ENCODE peak calls at places on chromosomes 12 and 14, in four cellular contexts. J is WTC11, U is K562, R is progenitor cell of endocrine pancreas. W is an unnamed sample.

GRCh38 chr12:79690606-79691298 is at the start of gene PAWR:
- DNase-seq in U (no peak), J (peak; percentile 90), R (peak; percentile 85), W (peak; percentile 64)

GRCh38 chr14:24395609-24396580 is 2.9 kb upstream of the NYNRIN start:
- DNase-seq in R (no peak), J (no peak), U (no peak), W (no peak)

GRCh38 chr14:100849432-100849831 is 23.5 kb downstream of the MEG3 start:
- DNase-seq in U (no peak), R (no peak), J (no peak), W (peak; percentile 68)

GRCh38 chr12:70383484-70383883 is 17.4 kb downstream of the KCNMB4 start:
- DNase-seq in R (no peak), J (no peak), U (no peak), W (no peak)

GRCh38 chr12:57754411-57755193 is at the start of gene MARCHF9:
- DNase-seq in R (no peak), J (peak; percentile 77), U (peak; percentile 88), W (peak; percentile 82)

GRCh38 chr12:98883231-98883630 is 238.1 kb downstream of the APAF1 start:
- DNase-seq in R (no peak), U (no peak), J (no peak), W (no peak)

GRCh38 chr12:112992541-112993398 is 14.5 kb downstream of the OAS2 start:
- DNase-seq in U (peak; percentile 84), R (peak; percentile 15), J (peak; percentile 83), W (peak; percentile 80)

GRCh38 chr12:51683763-51684357 is 92.8 kb downstream of the SCN8A start:
- DNase-seq in J (no peak), U (no peak), R (no peak), W (peak; percentile 34)

GRCh38 chr12:118780939-118781338 is 200.4 kb upstream of the SRRM4 start:
- DNase-seq in R (no peak), J (no peak), U (no peak), W (no peak)

GRCh38 chr12:125245601-125246345 is 180.5 kb downstream of the AACS start:
- DNase-seq in R (no peak), J (no peak), U (no peak), W (no peak)

GRCh38 chr12:83758889-83759631 is 1072.4 kb downstream of the TMTC2 start:
- DNase-seq in U (no peak), R (no peak), J (no peak), W (no peak)

GRCh38 chr12:83759906-83760305 is 1073.2 kb downstream of the TMTC2 start:
- DNase-seq in R (no peak), U (no peak), J (no peak), W (no peak)

GRCh38 chr12:83767723-83768122 is 1081.0 kb downstream of the TMTC2 start:
- DNase-seq in R (no peak), U (no peak), J (no peak), W (no peak)

DNA sequence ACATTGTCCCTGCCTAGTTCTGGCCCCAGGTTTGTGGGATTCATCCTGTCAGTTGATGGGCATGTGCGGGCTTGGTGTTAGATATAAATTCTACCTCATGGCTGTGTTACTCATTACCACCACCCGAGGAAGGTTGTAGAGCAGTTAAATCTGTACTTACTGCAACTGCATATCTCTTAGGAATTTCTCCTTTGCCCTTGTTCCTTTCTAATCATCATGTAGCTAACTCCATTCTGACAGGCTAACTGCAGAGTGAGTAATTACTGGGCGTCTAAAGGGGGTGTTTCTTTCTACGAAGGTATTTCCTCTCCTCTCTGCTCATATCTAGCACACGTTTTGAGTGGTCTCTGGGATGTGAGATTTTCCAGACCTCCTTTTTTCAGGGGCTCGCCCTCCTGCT is 1076.7 kb downstream of the TMTC2 start:
- DNase-seq in J (no peak), U (no peak), R (no peak), W (peak; percentile 10)
- TF ChIP-seq CTCF in J (no peak), U (no peak), R (no peak), W (no peak)

GRCh38 chr14:36973806-36974442 is 198.5 kb downstream of the SLC25A21 start:
- DNase-seq in U (no peak), R (no peak), J (no peak), W (peak; percentile 42)

GRCh38 chr14:36979863-36980262 is 192.5 kb downstream of the SLC25A21 start:
- DNase-seq in J (no peak), U (no peak), R (no peak), W (no peak)

GRCh38 chr14:36974985-36975384 is 197.4 kb downstream of the SLC25A21 start:
- DNase-seq in J (no peak), U (no peak), R (no peak), W (no peak)

GRCh38 chr14:36976571-36977023 is 195.8 kb downstream of the SLC25A21 start:
- DNase-seq in J (no peak), U (peak; percentile 60), R (no peak), W (no peak)

GRCh38 chr14:36975834-36976233 is 196.6 kb downstream of the SLC25A21 start:
- DNase-seq in U (no peak), J (no peak), R (no peak), W (no peak)
- TF ChIP-seq CTCF in U (peak; percentile 24), J (no peak), R (no peak), W (no peak)

DNA sequence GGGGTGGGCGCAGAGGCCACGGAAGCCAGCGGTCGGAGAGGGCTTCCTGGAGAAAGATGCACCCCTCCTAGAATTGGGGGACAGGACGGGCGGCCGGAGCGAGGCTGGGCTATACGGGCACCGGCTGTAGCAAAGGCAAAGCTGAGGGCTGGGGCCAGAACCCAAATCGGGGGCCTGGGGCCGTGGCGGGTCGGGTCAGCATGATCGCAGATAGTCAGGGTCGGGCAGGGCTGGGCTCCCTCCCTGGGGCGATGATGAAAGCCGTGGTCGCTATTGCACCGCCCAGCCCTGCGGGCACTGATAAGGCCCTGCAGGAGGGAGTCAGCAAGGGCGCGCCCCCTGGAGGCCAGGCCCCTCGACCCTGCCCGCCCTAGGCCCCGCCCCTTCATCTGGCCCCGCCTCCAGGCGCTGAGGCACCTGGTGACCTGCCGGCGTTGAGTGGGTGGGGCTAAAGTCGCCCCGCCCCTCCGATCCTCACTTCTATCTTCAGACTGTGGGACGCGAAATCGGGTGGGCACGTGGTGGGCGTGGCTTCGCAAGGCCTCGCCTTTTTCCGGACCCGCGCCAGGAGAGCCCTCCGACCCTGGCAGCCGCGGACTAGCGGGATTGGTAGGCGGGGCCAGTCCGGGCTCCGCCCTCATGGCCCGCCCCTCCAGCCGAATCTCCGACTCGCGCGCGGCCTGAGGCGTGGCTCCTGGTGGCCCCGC is 421 bp upstream of the SH2B3 start:
- DNase-seq in U (peak; percentile 99), R (peak; percentile 89), J (peak; percentile 100), W (peak; percentile 93)
- TF ChIP-seq CTCF in U (peak; percentile 75), R (peak; percentile 65), J (peak; percentile 35), W (peak; percentile 40)

DNA sequence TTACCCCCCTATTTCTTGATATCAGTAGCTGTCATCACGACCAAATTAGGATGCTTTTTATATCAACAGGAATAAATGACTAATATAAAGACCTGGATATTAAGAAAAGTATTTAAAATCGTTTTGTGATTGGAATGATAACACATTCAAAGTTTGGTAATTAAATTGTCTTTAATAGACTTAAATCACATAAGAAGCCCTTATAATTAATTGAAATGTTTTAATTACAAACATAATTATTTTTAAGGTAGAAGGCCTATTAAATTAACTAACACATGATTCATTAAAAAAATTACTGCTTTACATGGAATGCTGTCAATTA is 412.4 kb downstream of the FUT8 start:
- DNase-seq in J (no peak), U (no peak), R (no peak), W (no peak)
- TF ChIP-seq CTCF in J (no peak), U (no peak), R (peak; percentile 5), W (peak; percentile 59)

GRCh38 chr14:71319646-71320045 is 412.4 kb downstream of the PCNX1 start:
- DNase-seq in U (no peak), J (no peak), R (no peak), W (peak; percentile 13)

GRCh38 chr14:71321556-71322315 is 414.5 kb downstream of the PCNX1 start:
- DNase-seq in J (no peak), R (no peak), U (no peak), W (peak; percentile 76)

GRCh38 chr14:71320734-71321555 is 413.7 kb downstream of the PCNX1 start:
- DNase-seq in R (peak; percentile 46), J (peak; percentile 51), U (peak; percentile 46), W (peak; percentile 61)

GRCh38 chr14:71318097-71318459 is 410.8 kb downstream of the PCNX1 start:
- DNase-seq in U (no peak), R (no peak), J (no peak), W (no peak)

GRCh38 chr14:71320107-71320733 is 413.0 kb downstream of the PCNX1 start:
- DNase-seq in J (peak; percentile 98), R (peak; percentile 96), U (peak; percentile 92), W (peak; percentile 98)
- TF ChIP-seq CTCF in J (no peak), R (no peak), U (no peak), W (no peak)

DNA sequence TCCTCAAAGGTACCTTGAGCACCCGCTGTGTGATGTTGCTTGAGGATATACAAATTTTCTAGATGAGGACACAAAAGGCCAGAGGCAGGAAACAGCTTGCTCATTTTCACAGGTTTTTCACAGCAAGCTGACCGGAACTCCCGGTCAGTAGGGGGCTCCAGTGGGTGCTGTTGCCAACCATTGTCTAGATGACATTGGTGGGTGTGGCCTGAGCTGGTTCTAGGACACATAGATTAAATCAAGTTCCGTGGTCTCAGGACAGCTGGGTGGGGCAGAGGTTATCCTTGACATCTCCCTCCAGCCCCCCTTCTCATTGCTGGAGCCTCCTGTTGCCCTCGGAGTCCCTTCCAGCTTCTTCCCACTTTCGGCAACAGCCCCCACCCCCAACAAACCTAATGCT is 153.6 kb upstream of the FKBP4 start:
- DNase-seq in J (peak; percentile 71), U (peak; percentile 41), R (no peak), W (no peak)
- TF ChIP-seq CTCF in J (no peak), U (peak; percentile 56), R (peak; percentile 46), W (no peak)

DNA sequence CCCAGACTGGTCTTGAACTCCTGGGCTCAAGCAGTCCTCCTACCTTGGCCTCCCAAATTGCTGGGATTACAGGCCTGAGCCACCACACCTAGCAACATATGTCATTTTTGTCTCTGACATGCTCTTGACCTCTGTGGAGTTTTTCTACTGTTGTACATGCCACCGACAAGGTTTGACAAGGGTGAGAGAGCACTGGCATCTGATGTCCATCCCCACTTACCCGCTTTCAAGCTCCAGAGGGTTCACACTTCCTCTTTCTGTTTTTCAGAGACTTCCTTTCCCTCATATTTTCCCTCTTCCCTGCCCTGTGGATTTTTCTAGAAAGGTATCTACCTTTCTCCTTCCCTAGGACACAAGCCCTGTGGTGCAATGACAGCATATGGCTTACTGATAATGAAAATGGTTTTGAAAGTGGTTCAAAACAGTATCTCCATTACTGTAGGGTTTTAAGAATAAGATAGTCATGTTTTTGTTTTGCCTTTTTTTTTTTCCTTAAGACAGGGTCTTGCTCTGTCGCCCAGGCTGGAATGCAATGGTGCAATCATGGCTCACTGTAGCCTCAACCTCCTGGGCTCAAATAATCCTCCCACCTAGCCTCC is 27.7 kb upstream of the PLEKHG3 start:
- DNase-seq in U (no peak), J (no peak), R (no peak), W (no peak)
- TF ChIP-seq CTCF in U (no peak), J (no peak), R (no peak), W (no peak)

GRCh38 chr12:97288526-97288925 is 174.1 kb upstream of the RMST start:
- DNase-seq in J (no peak), R (no peak), U (no peak), W (no peak)

DNA sequence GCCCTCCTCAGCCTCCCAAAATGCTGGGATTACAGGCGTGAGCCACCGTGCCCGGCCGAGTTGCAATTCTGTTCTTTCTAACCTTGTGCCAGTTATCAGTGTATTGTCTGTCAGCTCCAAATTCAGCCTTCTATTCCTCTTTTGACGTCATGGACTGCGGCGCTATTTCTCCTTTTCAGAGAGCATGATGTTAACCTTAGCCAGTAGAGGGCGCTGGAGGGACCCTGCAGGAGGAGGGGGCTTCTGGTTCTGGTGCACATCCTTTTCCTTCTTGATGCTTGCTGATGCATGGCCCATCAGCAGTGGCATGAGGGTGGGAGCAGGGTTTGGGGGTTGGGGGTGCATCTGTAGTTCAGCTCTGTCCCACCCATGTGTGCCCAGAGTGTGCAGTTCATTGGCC is 179.3 kb upstream of the RMST start:
- DNase-seq in R (no peak), U (peak; percentile 8), J (peak; percentile 60), W (no peak)
- TF ChIP-seq CTCF in R (peak; percentile 20), U (peak; percentile 45), J (peak; percentile 72), W (no peak)